ENCODE peak calls at places on chromosome 2, in four cellular contexts. M is GM12878, T is HepG2, X is K562. Q is an unnamed sample.

GRCh38 chr2:62415019-62415431 is 91.0 kb downstream of the TMEM17 start:
- DNase-seq in M (peak; percentile 78), T (no peak), X (no peak), Q (no peak)

GRCh38 chr2:111168528-111168929 is 47.8 kb downstream of the BCL2L11 start:
- DNase-seq in M (peak; percentile 68), T (no peak), X (peak; percentile 88), Q (peak; percentile 68)

GRCh38 chr2:175218551-175218950 is 37.0 kb upstream of the ATP5MC3 start:
- DNase-seq in M (no peak), T (no peak), X (no peak), Q (no peak)

GRCh38 chr2:217853301-217853881 is 149.4 kb downstream of the TNS1 start:
- DNase-seq in M (no peak), T (no peak), X (no peak), Q (no peak)

GRCh38 chr2:238450440-238450861 is 23.7 kb downstream of the ASB1 start:
- DNase-seq in M (no peak), T (no peak), X (no peak), Q (no peak)

GRCh38 chr2:135473567-135473966 is 57.5 kb downstream of the ZRANB3 start:
- DNase-seq in M (peak; percentile 5), T (peak; percentile 57), X (peak; percentile 38), Q (peak; percentile 3)

GRCh38 chr2:13522917-13523821 is 806.4 kb downstream of the TRIB2 start:
- DNase-seq in M (peak; percentile 88), T (no peak), X (no peak), Q (no peak)

GRCh38 chr2:23669413-23670244 is 257.3 kb downstream of the ATAD2B start:
- DNase-seq in M (no peak), T (peak; percentile 46), X (no peak), Q (no peak)

GRCh38 chr2:168841445-168841844 is 39.0 kb downstream of the NOSTRIN start:
- DNase-seq in M (no peak), T (no peak), X (no peak), Q (no peak)

GRCh38 chr2:23826079-23826478 is 100.8 kb downstream of the ATAD2B start:
- DNase-seq in M (no peak), T (no peak), X (no peak), Q (no peak)

GRCh38 chr2:201972621-201973255 is 60.9 kb upstream of the FZD7 start:
- DNase-seq in M (no peak), T (no peak), X (no peak), Q (no peak)

GRCh38 chr2:23620841-23621341 is 235.9 kb downstream of the KLHL29 start:
- DNase-seq in M (no peak), T (no peak), X (no peak), Q (no peak)

GRCh38 chr2:2646312-2647051 is 315.4 kb upstream of the MYT1L start:
- DNase-seq in M (no peak), T (no peak), X (no peak), Q (no peak)

GRCh38 chr2:68387408-68388350 is 22.6 kb downstream of the PLEK start:
- DNase-seq in M (peak; percentile 95), T (no peak), X (no peak), Q (no peak)

GRCh38 chr2:15760232-15760890 is 168.7 kb downstream of the DDX1 start:
- DNase-seq in M (no peak), T (no peak), X (no peak), Q (no peak)

GRCh38 chr2:26566081-26566375 is 75.1 kb downstream of the CIB4 start:
- DNase-seq in M (no peak), T (no peak), X (no peak), Q (no peak)

GRCh38 chr2:96156011-96156820 is 11.0 kb upstream of the DUSP2 start:
- DNase-seq in M (no peak), T (no peak), X (no peak), Q (no peak)

GRCh38 chr2:20514596-20515269 is 67.9 kb downstream of the RHOB start:
- DNase-seq in M (no peak), T (no peak), X (no peak), Q (peak; percentile 44)

GRCh38 chr2:229205704-229206103 is 65.4 kb downstream of the PID1 start:
- DNase-seq in M (no peak), T (no peak), X (no peak), Q (no peak)

GRCh38 chr2:219446101-219446504 is 11.5 kb downstream of the SPEG start:
- DNase-seq in M (no peak), T (no peak), X (no peak), Q (no peak)

GRCh38 chr2:150672311-150672710 is 184.8 kb upstream of the RND3 start:
- DNase-seq in M (no peak), T (no peak), X (no peak), Q (no peak)

GRCh38 chr2:20539776-20540586 is 93.1 kb downstream of the RHOB start:
- DNase-seq in M (no peak), T (no peak), X (peak; percentile 22), Q (no peak)

GRCh38 chr2:9113262-9113661 is 93.3 kb upstream of the ASAP2 start:
- DNase-seq in M (no peak), T (no peak), X (no peak), Q (no peak)

GRCh38 chr2:25981596-25982272 is 563 bp downstream of the KIF3C start:
- DNase-seq in M (no peak), T (no peak), X (no peak), Q (no peak)

GRCh38 chr2:24307961-24308360 is 52.4 kb downstream of the ITSN2 start:
- DNase-seq in M (no peak), T (no peak), X (no peak), Q (no peak)

GRCh38 chr2:72998234-72998651 is 73.3 kb downstream of the SFXN5 start:
- DNase-seq in M (no peak), T (no peak), X (no peak), Q (no peak)

GRCh38 chr2:120833127-120833675 is 97.5 kb downstream of the GLI2 start:
- DNase-seq in M (no peak), T (no peak), X (no peak), Q (no peak)

GRCh38 chr2:240351826-240352426 is 83.5 kb upstream of the GPC1 start:
- DNase-seq in M (no peak), T (no peak), X (no peak), Q (no peak)

GRCh38 chr2:63424329-63425078 is 163.8 kb downstream of the WDPCP start:
- DNase-seq in M (no peak), T (peak; percentile 62), X (peak; percentile 58), Q (peak; percentile 9)

GRCh38 chr2:150677561-150677960 is 190.1 kb upstream of the RND3 start:
- DNase-seq in M (no peak), T (no peak), X (no peak), Q (no peak)

GRCh38 chr2:85886585-85886984 is 2.2 kb downstream of the ST3GAL5 start:
- DNase-seq in M (no peak), T (no peak), X (peak; percentile 40), Q (peak; percentile 70)

GRCh38 chr2:215465246-215465645 is 29.4 kb upstream of the FN1 start:
- DNase-seq in M (no peak), T (no peak), X (no peak), Q (peak; percentile 13)

GRCh38 chr2:105600949-105601708 is 143.6 kb upstream of the NCK2 start:
- DNase-seq in M (no peak), T (no peak), X (peak; percentile 88), Q (no peak)

GRCh38 chr2:221958224-221958623 is 340.6 kb downstream of the PAX3 start:
- DNase-seq in M (no peak), T (no peak), X (no peak), Q (no peak)

DNA sequence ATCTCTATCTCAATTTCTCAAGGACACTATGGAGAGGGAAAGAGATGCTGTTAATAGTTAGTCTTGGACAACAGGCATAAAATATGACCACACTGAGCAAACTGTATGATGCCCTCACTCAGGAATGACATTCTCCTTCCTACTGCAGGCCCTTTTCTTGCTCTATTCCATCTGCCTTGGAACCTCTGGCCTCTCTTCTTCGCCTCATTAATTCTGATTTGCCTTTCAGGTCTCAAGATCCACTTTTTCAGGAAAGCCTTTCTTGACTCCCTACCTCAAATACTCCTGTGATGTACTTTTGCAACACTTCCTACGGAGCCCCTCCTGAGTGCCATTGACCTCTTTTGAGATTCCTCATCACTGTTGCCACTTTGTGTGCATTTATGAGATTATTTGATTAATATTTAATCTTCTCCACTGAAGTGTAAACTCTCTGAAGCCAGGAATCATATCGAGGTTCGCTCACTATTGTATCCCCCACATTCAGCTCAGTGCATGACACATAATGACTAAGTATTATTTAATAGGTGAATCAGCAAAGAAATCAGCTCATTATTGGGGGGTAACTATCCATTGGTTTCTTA is 21.3 kb upstream of the SPP2 start:
- DNase-seq in M (no peak), T (no peak), X (no peak), Q (peak; percentile 21)
- TF ChIP-seq JUNB in M (no peak), T (no peak), X (no peak), Q (peak; percentile 92)

DNA sequence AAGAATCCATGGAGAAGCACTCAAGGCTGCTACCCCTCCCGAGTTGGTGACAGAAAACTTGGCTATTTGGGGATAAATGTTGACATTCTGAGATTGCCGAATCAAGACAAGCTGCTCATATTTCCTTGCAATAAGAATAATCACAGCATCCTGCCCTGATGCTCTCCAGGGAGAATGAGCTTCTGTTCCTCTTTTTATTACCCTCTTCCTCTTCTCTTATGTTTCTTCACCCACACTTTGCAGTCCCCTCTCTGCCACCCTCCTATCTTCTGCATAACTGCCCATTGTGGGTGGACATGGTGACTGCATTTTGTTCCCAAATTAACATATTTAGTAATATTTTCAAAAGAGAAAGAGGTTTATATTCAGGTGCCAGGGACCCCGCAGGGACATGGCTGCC is 11.9 kb upstream of the MSGN1 start:
- DNase-seq in M (no peak), T (no peak), X (no peak), Q (no peak)
- TF ChIP-seq USF2 in M (no peak), T (no peak), X (no peak), Q (no peak)

DNA sequence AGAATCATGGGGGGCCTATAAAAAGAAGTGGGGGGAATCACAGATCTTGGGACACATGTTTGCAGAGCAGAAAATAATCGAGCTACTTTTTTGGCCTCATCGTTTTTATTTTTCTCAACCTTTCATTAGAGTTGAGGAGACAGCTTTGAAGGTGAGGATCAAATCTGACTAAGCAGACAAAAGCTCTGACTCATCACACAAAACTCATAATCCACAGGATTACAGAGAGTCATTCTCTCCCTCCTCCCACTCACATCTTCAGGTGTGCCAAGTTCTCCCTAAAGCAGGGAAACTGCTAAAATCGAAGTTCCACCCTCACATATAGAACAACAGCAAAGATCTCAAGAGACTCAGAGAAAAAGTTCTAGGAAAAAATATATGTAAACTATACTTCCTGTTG is 15.6 kb downstream of the BAZ2B start:
- DNase-seq in M (no peak), T (peak; percentile 29), X (no peak), Q (peak; percentile 52)
- TF ChIP-seq JUNB in M (no peak), T (no peak), X (no peak), Q (peak; percentile 72)

GRCh38 chr2:188497736-188498135 is 206.1 kb downstream of the GULP1 start:
- DNase-seq in M (no peak), T (no peak), X (no peak), Q (no peak)
- TF ChIP-seq USF2 in M (no peak), T (no peak), X (no peak), Q (no peak)

GRCh38 chr2:132824716-132825115 is 154.7 kb upstream of the LYPD1 start:
- DNase-seq in M (no peak), T (no peak), X (no peak), Q (peak; percentile 3)
- TF ChIP-seq JUNB in M (no peak), T (no peak), X (no peak), Q (no peak)